ENCODE peak calls at places on chromosomes 3 and 15, in four cellular contexts. O is HL-60, I is tibial nerve, G is fibroblast of pulmonary artery. D is an unnamed sample.

GRCh38 chr15:50653156-50653743 is 33.3 kb downstream of the TRPM7 start:
- DNase-seq in O (no peak), I (no peak), G (no peak), D (no peak)

GRCh38 chr15:101156509-101157159 is 95.2 kb downstream of the CHSY1 start:
- DNase-seq in O (no peak), I (no peak), G (no peak), D (peak; percentile 45)

GRCh38 chr3:130906374-130906995 is 12.6 kb downstream of the ATP2C1 start:
- DNase-seq in O (no peak), I (no peak), G (peak; percentile 39), D (no peak)

GRCh38 chr15:36808401-36809160 is 229.2 kb downstream of the CDIN1 start:
- DNase-seq in O (no peak), I (no peak), G (peak; percentile 38), D (no peak)

GRCh38 chr3:173750095-173750494 is 352.6 kb downstream of the NLGN1 start:
- DNase-seq in O (no peak), I (no peak), G (peak; percentile 64), D (peak; percentile 74)

GRCh38 chr3:79183496-79183895 is 584.3 kb downstream of the ROBO1 start:
- DNase-seq in O (no peak), I (no peak), G (no peak), D (no peak)

GRCh38 chr15:69476704-69477473 is 24.3 kb downstream of the RPLP1 start:
- DNase-seq in O (no peak), I (no peak), G (no peak), D (no peak)

GRCh38 chr3:59443618-59444292 is 393.9 kb upstream of the CFAP20DC start:
- DNase-seq in O (no peak), I (no peak), G (no peak), D (no peak)

GRCh38 chr15:22735781-22736180 is 50.7 kb upstream of the NIPA1 start:
- DNase-seq in O (no peak), I (no peak), G (peak; percentile 57), D (peak; percentile 61)

GRCh38 chr3:126432361-126432760 is 37.7 kb downstream of the CFAP100 start:
- DNase-seq in O (no peak), I (no peak), G (peak; percentile 5), D (peak; percentile 17)

GRCh38 chr3:47265008-47265407 is 17.6 kb downstream of the KIF9 start:
- DNase-seq in O (no peak), I (no peak), G (no peak), D (no peak)

GRCh38 chr15:63463793-63464192 is 40.6 kb upstream of the USP3 start:
- DNase-seq in O (no peak), I (no peak), G (no peak), D (no peak)

GRCh38 chr3:156455839-156456238 is 99.1 kb downstream of the SSR3 start:
- DNase-seq in O (no peak), I (no peak), G (no peak), D (no peak)

GRCh38 chr3:30689202-30689641 is 82.8 kb downstream of the TGFBR2 start:
- DNase-seq in O (no peak), I (no peak), G (peak; percentile 56), D (peak; percentile 34)

DNA sequence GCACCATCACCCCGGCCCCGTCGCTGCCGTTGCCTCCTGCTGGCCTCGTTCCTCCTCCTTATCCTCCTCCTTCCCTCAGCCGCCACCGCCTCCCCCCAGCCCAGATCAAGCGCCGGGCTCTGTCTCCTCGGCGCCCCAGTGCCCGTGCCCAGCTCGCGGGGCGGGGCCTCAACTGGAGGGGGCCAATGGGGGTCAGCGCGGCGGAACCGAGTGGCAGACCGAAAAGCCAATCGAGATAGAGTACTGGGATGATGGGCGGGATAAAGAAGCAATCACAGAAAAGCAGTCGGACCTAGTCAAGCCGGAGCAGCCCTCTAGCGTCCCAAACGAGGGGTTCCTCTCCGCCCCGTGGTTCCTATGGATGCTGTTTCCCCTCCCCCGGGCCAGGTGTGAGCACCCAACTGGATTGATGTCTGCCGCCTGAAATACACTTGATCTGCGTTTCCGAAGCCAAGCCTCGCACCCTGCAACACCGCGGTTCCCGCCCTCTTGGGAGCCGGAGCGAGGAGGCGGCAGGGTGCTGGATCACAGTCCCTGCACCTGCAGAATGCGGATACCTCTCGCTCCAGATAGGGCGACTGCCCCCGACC is at the start of gene FRMD5:
- DNase-seq in O (no peak), I (peak; percentile 56), G (peak; percentile 97), D (peak; percentile 95)
- H3K4me3 ChIP-seq in O (peak within 1 kb of the TSS; percentile 19), I (peak within 1 kb of the TSS; percentile 50), G (peak within 1 kb of the TSS; percentile 57), D (peak within 1 kb of the TSS; percentile 79)

GRCh38 chr3:146052791-146053310 is 108.1 kb downstream of the PLOD2 start:
- DNase-seq in O (no peak), I (no peak), G (peak; percentile 46), D (no peak)

DNA sequence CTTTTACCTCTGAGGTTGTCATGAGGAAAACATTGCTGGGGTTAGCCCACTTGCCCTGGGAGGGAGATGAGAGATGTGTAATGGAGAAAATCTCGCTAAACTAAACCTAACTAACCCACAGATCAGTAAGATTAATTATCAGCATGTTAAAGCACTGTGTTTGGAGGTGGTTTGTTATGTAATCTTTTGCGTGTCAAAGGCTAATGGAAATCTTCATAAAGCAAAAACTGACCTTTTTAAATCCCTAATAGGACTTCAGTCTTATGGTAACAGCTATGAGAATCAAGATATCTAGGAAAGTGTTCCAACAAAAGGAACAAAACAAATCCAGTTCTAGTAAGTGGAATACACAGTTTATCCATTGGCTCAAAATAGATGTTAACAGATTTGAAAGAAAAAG is 102.7 kb downstream of the PLOD2 start:
- DNase-seq in O (no peak), I (no peak), G (no peak), D (no peak)
- H3K4me3 ChIP-seq in O (no peak overlapping the region), I (no peak overlapping the region), G (no peak overlapping the region), D (no peak overlapping the region)

GRCh38 chr15:65300924-65301441 is 3.5 kb upstream of the RNU5B-1 start:
- DNase-seq in O (no peak), I (no peak), G (no peak), D (no peak)

GRCh38 chr15:65303687-65304392 is 637 bp upstream of the RNU5B-1 start:
- DNase-seq in O (peak; percentile 63), I (no peak), G (peak; percentile 60), D (peak; percentile 55)

GRCh38 chr15:65292938-65293518 is 2.8 kb upstream of the RNU5A-1 start:
- DNase-seq in O (peak; percentile 58), I (no peak), G (no peak), D (no peak)

GRCh38 chr15:65302061-65302460 is 2.4 kb upstream of the RNU5B-1 start:
- DNase-seq in O (no peak), I (no peak), G (no peak), D (no peak)

DNA sequence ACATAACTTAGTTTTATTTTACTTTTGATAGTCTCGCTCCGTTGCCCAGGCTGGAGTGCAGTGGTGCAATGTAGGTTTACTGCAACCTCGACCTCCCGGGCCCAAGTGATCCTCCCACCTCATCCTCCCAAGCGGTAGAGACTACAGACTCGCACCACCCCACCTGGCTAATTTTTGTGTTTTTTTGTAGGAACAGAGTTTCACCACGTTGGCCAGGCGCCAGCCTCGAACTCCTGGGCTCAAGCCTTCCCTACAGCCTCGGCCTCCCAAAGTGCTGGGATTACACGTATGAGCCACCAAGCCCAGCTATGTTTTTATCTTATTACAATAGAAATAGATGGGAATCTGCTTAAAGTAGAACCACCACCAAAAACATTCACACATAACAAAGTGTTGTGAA is 2.9 kb downstream of the RNU5A-1 start:
- DNase-seq in O (no peak), I (no peak), G (no peak), D (no peak)
- H3K4me3 ChIP-seq in O (no peak overlapping the region), I (no peak overlapping the region), G (no peak overlapping the region), D (no peak overlapping the region)

GRCh38 chr3:39754549-39754948 is 54.9 kb upstream of the MYRIP start:
- DNase-seq in O (no peak), I (no peak), G (no peak), D (no peak)

GRCh38 chr3:39755100-39755499 is 54.3 kb upstream of the MYRIP start:
- DNase-seq in O (no peak), I (no peak), G (no peak), D (no peak)

GRCh38 chr3:39760325-39760724 is 49.1 kb upstream of the MYRIP start:
- DNase-seq in O (no peak), I (no peak), G (no peak), D (no peak)

GRCh38 chr3:39753361-39753760 is 56.0 kb upstream of the MYRIP start:
- DNase-seq in O (no peak), I (no peak), G (no peak), D (no peak)

DNA sequence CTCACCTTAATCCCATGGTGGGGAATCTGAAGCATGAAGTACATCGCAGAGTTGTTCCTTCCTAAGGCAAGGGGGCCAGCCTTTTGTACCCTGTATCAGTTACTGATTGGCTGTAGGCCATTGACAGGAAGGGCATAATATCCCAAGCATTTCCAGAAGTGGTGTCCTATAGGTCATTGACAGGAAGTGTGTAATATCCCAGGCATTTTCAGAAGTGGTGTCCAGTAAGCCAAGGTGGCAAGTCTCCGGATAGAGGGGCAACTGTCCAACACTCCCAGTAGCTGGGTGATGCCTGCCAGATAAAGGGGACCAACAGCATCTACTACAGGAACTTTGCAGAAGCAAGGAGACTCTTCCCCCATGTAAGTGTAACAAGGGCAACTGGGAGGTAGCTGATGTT is 52.1 kb upstream of the MYRIP start:
- DNase-seq in O (no peak), I (no peak), G (peak; percentile 24), D (no peak)
- H3K4me3 ChIP-seq in O (no peak overlapping the region), I (no peak overlapping the region), G (no peak overlapping the region), D (no peak overlapping the region)

DNA sequence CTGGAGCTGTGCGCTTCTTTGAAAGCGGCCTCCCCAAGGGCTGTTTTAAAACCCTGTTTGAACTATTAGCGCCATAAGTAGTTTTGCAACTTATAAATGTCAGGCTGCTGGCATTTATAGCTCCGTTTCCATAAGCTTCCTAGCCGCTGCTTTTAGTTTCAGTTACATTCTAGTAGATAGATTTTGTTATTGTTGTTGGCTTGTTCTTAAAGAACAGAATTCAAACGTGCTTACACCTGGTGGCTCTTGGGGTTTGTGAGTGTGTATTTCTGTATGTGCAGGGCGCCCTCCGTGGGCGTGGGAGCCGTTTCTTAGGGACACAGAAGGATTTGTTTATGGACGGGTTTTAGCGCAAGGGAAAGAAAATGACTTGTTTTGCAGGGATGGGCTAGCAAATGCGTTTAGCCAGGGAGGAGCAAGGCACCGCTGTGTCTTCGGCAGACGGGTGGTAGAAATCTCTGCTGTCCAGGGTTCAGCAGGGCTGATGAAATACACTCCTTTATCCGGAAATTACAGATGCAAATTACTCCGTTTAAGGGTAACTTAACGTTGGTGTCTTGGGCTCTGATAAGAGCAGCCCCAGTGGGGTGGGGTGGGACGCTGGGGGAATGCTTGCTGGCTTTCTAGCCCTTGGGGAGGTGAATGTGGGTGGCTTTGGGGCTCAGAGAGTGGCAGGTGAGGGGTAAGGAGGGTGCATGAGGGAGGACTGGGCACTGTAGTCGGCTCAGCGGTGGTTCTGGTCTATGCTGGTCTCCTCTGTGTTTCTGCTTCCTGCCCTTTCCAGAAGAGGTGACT is 701 bp downstream of the SV2B start:
- DNase-seq in O (no peak), I (no peak), G (peak; percentile 21), D (peak; percentile 11)
- H3K4me3 ChIP-seq in O (peak overlapping the region; percentile 26), I (peak overlapping the region; percentile 40), G (peak overlapping the region; percentile 46), D (peak overlapping the region; percentile 50)

DNA sequence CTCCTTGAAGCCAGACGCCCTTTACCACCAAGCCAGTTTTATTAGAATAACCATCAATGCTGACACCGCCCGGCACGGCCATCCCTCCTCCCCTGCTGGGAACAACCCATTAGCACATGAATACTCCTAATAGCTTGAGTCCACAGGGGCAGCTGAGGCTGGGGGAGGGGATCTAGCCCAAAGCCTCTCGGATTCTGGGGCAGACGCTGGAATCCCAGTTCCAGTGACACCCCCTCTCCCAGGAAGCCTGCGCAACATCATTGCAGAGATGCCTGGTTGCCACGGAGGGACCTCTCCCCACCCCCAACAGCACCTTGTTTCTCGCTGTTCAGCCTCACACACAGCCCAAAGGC is 1.2 kb upstream of the LINGO1 start:
- DNase-seq in O (no peak), I (no peak), G (no peak), D (no peak)
- H3K4me3 ChIP-seq in O (no peak overlapping the region), I (no peak overlapping the region), G (no peak overlapping the region), D (no peak overlapping the region)

GRCh38 chr3:48472923-48473616 is 26.5 kb downstream of the ATRIP start:
- DNase-seq in O (peak; percentile 90), I (peak; percentile 84), G (peak; percentile 93), D (peak; percentile 87)
- H3K4me3 ChIP-seq in O (peak overlapping the region; percentile 76), I (peak overlapping the region; percentile 70), G (peak overlapping the region; percentile 92), D (peak overlapping the region; percentile 76)

D was measured in AG10803.